ENCODE peak calls at places on chromosome 18, in six cellular contexts. H is endothelial cell of umbilical vein, O is HepG2, F is breast epithelium, Q is SK-N-SH, E is Panc1. C is an unnamed sample.

GRCh38 chr18:76479351-76480238 is 15.4 kb downstream of the ZNF516 start:
- DNase-seq in E (no peak), H (no peak), F (no peak), O (no peak), Q (no peak), C (peak; percentile 81)

GRCh38 chr18:7576685-7577084 is 9.6 kb downstream of the PTPRM start:
- DNase-seq in E (no peak), Q (no peak), H (no peak), F (no peak), O (no peak), C (no peak)

GRCh38 chr18:42174909-42175308 is 219.9 kb downstream of the PIK3C3 start:
- DNase-seq in F (no peak), Q (no peak), O (no peak), E (no peak), H (no peak), C (no peak)

GRCh38 chr18:61765097-61765496 is 127.7 kb downstream of the RNF152 start:
- DNase-seq in Q (peak; percentile 25), E (no peak), F (no peak), H (no peak), O (no peak), C (no peak)

GRCh38 chr18:38007931-38008330 is 442.3 kb upstream of the CELF4 start:
- DNase-seq in O (no peak), Q (no peak), H (no peak), E (no peak), F (no peak), C (no peak)

GRCh38 chr18:13452448-13452811 is 233.9 kb downstream of the LDLRAD4 start:
- DNase-seq in O (no peak), Q (no peak), H (peak; percentile 73), F (no peak), E (no peak), C (no peak)

GRCh38 chr18:65380986-65381385 is 369.8 kb upstream of the CDH7 start:
- DNase-seq in F (no peak), E (no peak), O (no peak), H (no peak), Q (no peak), C (no peak)

GRCh38 chr18:49904871-49905555 is 91.7 kb upstream of the ACAA2 start:
- DNase-seq in H (no peak), O (no peak), F (no peak), E (no peak), Q (no peak), C (no peak)

GRCh38 chr18:7514796-7515440 is 52.2 kb upstream of the PTPRM start:
- DNase-seq in F (no peak), Q (no peak), E (no peak), H (peak; percentile 5), O (no peak), C (no peak)

GRCh38 chr18:43774497-43774896 is 497.2 kb upstream of the SYT4 start:
- DNase-seq in H (no peak), Q (no peak), E (no peak), O (no peak), F (no peak), C (no peak)

GRCh38 chr18:68489018-68489792 is 225.7 kb downstream of the TMX3 start:
- DNase-seq in E (no peak), H (no peak), Q (no peak), O (no peak), F (no peak), C (no peak)

GRCh38 chr18:24027156-24027555 is 12.6 kb downstream of the TTC39C start:
- DNase-seq in F (no peak), E (no peak), Q (no peak), O (no peak), H (no peak), C (peak; percentile 80)

GRCh38 chr18:13217971-13218375 is 587 bp upstream of the LDLRAD4 start:
- DNase-seq in Q (no peak), F (no peak), H (peak; percentile 15), E (no peak), O (no peak), C (no peak)

GRCh38 chr18:42760290-42760689 is 355.2 kb downstream of the RIT2 start:
- DNase-seq in O (no peak), E (no peak), F (no peak), H (no peak), Q (no peak), C (no peak)

GRCh38 chr18:7908686-7909299 is 341.7 kb downstream of the PTPRM start:
- DNase-seq in E (no peak), O (no peak), H (no peak), Q (no peak), F (no peak), C (no peak)

GRCh38 chr18:79778291-79778791 is 19.4 kb upstream of the KCNG2 start:
- DNase-seq in E (no peak), Q (peak; percentile 21), O (no peak), H (no peak), F (peak; percentile 40), C (no peak)

GRCh38 chr18:34492652-34493051 is 217.4 kb upstream of the DTNA start:
- DNase-seq in O (peak; percentile 87), Q (peak; percentile 12), E (no peak), F (no peak), H (no peak), C (no peak)

GRCh38 chr18:44934894-44935293 is 254.2 kb downstream of the SETBP1 start:
- DNase-seq in E (no peak), H (no peak), Q (no peak), O (no peak), F (no peak), C (no peak)

GRCh38 chr18:41872206-41872605 is 82.8 kb upstream of the PIK3C3 start:
- DNase-seq in Q (no peak), H (no peak), F (no peak), O (no peak), E (no peak), C (no peak)

GRCh38 chr18:40035951-40036350 is 1919.1 kb upstream of the PIK3C3 start:
- DNase-seq in E (no peak), O (no peak), F (no peak), H (no peak), Q (no peak), C (no peak)

GRCh38 chr18:33745396-33745795 is 167.4 kb downstream of the ASXL3 start:
- DNase-seq in H (no peak), O (no peak), F (no peak), E (no peak), Q (no peak), C (no peak)

GRCh38 chr18:70337139-70337972 is 48.5 kb downstream of the SOCS6 start:
- DNase-seq in H (peak; percentile 69), Q (no peak), E (peak; percentile 43), O (peak; percentile 81), F (no peak), C (no peak)

GRCh38 chr18:68494802-68495560 is 219.9 kb downstream of the TMX3 start:
- DNase-seq in O (no peak), F (no peak), H (no peak), Q (no peak), E (no peak), C (no peak)

GRCh38 chr18:76426738-76427305 is 68.2 kb downstream of the ZNF516 start:
- DNase-seq in F (no peak), E (no peak), O (peak; percentile 14), H (no peak), Q (peak; percentile 72), C (no peak)

DNA sequence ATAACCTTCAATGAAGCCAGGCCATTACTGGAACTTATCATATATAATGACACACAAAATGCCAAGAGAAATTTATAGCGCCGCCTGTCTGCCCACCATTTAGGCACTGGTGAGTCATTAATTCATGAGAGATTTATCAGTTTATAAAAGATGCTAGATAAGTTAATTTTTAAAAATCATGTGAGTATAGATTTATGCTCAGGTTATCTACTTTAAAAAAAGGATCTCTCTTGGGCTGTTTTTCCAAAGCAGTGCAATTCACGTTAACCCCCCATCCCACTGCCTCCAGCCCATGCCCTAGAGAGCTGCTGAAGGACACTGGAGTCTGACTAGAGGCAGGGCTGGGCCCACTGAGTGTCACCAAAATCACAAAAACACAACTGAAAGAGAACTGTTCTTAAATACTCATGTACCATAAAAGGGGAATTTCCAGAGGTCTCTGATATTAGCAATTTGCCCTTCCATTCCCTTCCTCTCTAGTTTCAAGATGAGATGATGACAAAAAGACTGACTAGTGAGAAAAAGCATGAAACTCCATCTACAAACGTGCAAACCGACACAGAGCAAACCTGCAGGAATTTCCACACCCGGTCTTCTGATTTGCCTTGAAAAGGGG is 160.8 kb downstream of the BCL2 start:
- DNase-seq in F (no peak), O (no peak), H (no peak), Q (no peak), E (no peak), C (no peak)
- TF ChIP-seq POLR2AphosphoS5 in F (no peak), O (no peak), H (no peak), Q (no peak), E (no peak), C (no peak)

DNA sequence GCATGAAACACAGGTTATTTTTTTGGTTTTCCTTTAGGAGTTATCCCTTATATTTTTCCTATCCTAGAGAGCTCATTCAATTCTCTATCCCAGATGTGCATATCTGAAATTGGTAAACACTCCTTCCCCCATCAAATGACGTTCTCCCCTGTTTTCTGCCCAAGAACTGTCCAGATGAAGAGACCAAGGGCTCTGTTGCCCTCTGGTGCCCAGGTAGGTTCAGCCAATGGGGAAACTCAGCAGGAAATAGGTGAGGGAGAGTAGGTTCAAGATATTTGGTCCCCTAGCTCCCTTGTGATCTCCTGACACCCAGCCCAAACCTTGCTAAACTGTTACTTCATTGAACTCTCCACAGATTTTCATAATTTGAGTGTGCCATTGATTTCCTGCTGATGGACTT is 14.1 kb upstream of the INO80C start:
- DNase-seq in E (no peak), O (no peak), Q (no peak), F (no peak), H (no peak), C (no peak)
- TF ChIP-seq CTCF in E (peak; percentile 28), O (peak; percentile 67), Q (no peak), F (no peak), H (no peak), C (no peak)

GRCh38 chr18:74282359-74283254 is 9.2 kb downstream of the CYB5A start:
- DNase-seq in H (no peak), Q (no peak), O (peak; percentile 44), E (no peak), F (no peak), C (no peak)
- H3K27ac ChIP-seq in H (no peak overlapping the region), Q (no peak overlapping the region), O (peak overlapping the region; percentile 84), E (no peak overlapping the region), F (peak overlapping the region; percentile 79), C (no peak overlapping the region)

GRCh38 chr18:50955246-50955645 is 12.6 kb upstream of the ELAC1 start:
- DNase-seq in E (no peak), Q (no peak), F (no peak), H (no peak), O (no peak), C (no peak)

GRCh38 chr18:50950626-50951025 is 17.2 kb upstream of the ELAC1 start:
- DNase-seq in O (no peak), H (no peak), F (no peak), E (no peak), Q (no peak), C (no peak)

GRCh38 chr18:50956116-50956515 is 11.7 kb upstream of the ELAC1 start:
- DNase-seq in E (no peak), F (no peak), O (no peak), Q (no peak), H (no peak), C (no peak)

GRCh38 chr18:50949185-50949584 is 18.7 kb upstream of the ELAC1 start:
- DNase-seq in F (no peak), E (no peak), Q (no peak), O (no peak), H (no peak), C (no peak)

DNA sequence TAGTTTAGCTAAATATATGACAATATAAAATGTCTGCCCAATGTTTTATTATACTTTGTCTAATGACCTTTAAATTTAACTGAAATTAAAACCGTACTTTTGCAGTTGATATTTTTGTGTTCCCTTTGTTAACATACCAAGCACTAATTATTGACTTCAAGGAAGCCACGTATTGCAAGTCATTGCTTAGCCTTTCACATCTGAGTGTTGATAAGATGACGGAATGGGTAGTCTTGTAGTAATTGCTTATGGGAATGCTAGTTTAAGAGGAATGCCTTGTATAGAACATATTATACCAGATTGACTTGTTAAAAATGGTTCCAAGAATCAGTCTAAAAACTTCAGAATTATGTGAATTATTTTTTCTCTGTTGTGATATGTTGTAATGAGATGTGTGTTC is 14.0 kb upstream of the ELAC1 start:
- DNase-seq in O (no peak), H (no peak), F (no peak), Q (no peak), E (no peak), C (no peak)
- TF ChIP-seq POLR2AphosphoS5 in O (no peak), H (no peak), F (no peak), Q (no peak), E (no peak), C (no peak)